ENCODE peak calls at places on chromosomes 3 and 15, in four cellular contexts. H is HCT116; T is activated naive CD8-positive, alpha-beta T cell treated with anti-CD3 and anti-CD28 coated beads, Interleukin-2, amount 50 U/mL, for 24 hours; Y is upper lobe of right lung. W is an unnamed sample.
A peak's percentile ranks its signal among the peaks of the same experiment; 100 is the strongest.

GRCh38 chr3:127113571-127113891 is 79.4 kb upstream of the PRR23E start:
- ATAC-seq in H (no peak), T (no peak), Y (no peak), W (no peak)

GRCh38 chr3:128984596-128984995 is 9.3 kb downstream of the CFAP92 start:
- ATAC-seq in H (no peak), T (no peak), Y (no peak), W (no peak)

GRCh38 chr3:3296858-3297430 is 117.5 kb upstream of the CRBN start:
- ATAC-seq in Y (no peak), H (no peak), T (no peak), W (no peak)

GRCh38 chr15:37934340-37934739 is at the start of gene TMCO5A:
- ATAC-seq in T (no peak), Y (no peak), H (no peak), W (no peak)

GRCh38 chr15:92667291-92667904 is 11.8 kb upstream of the FAM174B start:
- ATAC-seq in Y (peak; percentile 50), H (no peak), T (no peak), W (peak; percentile 19)

GRCh38 chr3:109887293-109887692 is 549.9 kb upstream of the DPPA4 start:
- ATAC-seq in H (no peak), T (no peak), Y (no peak), W (no peak)

GRCh38 chr3:102018544-102018943 is 169.2 kb downstream of the NFKBIZ start:
- ATAC-seq in H (no peak), T (no peak), Y (no peak), W (no peak)

GRCh38 chr3:64161481-64161952 is 63.7 kb downstream of the PRICKLE2 start:
- ATAC-seq in T (no peak), H (no peak), Y (no peak), W (no peak)

GRCh38 chr3:55624238-55624637 is 137.1 kb upstream of the WNT5A start:
- ATAC-seq in H (no peak), Y (peak; percentile 93), T (no peak), W (no peak)

GRCh38 chr3:119294402-119294888 is 262 bp downstream of the ARHGAP31 start:
- ATAC-seq in T (peak; percentile 58), H (peak; percentile 76), Y (peak; percentile 79), W (peak; percentile 82)

GRCh38 chr3:119894195-119894594 is 112.3 kb downstream of the NR1I2 start:
- ATAC-seq in H (no peak), Y (peak; percentile 39), T (no peak), W (no peak)

GRCh38 chr3:128322030-128323022 is 144.4 kb downstream of the DNAJB8 start:
- ATAC-seq in T (no peak), H (peak; percentile 88), Y (peak; percentile 66), W (no peak)

GRCh38 chr15:40271915-40272712 is 10.8 kb downstream of the ANKRD63 start:
- ATAC-seq in T (no peak), Y (no peak), H (no peak), W (no peak)

GRCh38 chr15:65827065-65827464 is 35.0 kb upstream of the DENND4A start:
- ATAC-seq in H (no peak), Y (peak; percentile 53), T (no peak), W (no peak)

GRCh38 chr3:117105650-117106049 is 396.1 kb downstream of the TUSC7 start:
- ATAC-seq in H (no peak), T (no peak), Y (no peak), W (no peak)

GRCh38 chr15:63321462-63321861 is 44.1 kb downstream of the APH1B start:
- ATAC-seq in T (no peak), H (no peak), Y (peak; percentile 38), W (no peak)

GRCh38 chr3:155995525-155996370 is 124.6 kb upstream of the KCNAB1 start:
- ATAC-seq in Y (peak; percentile 52), T (no peak), H (peak; percentile 97), W (no peak)

GRCh38 chr3:170713648-170714047 is 127.8 kb upstream of the SLC7A14 start:
- ATAC-seq in T (no peak), H (no peak), Y (no peak), W (no peak)

GRCh38 chr15:27527490-27528067 is 556.6 kb downstream of the GABRG3 start:
- ATAC-seq in Y (no peak), T (no peak), H (no peak), W (no peak)

GRCh38 chr3:188941103-188941502 is 230.7 kb upstream of the TPRG1 start:
- ATAC-seq in H (no peak), Y (peak; percentile 85), T (no peak), W (no peak)

GRCh38 chr3:100756441-100756840 is 47.1 kb downstream of the TFG start:
- ATAC-seq in Y (no peak), H (no peak), T (no peak), W (no peak)

GRCh38 chr3:63228677-63229076 is 49.4 kb upstream of the SYNPR start:
- ATAC-seq in H (peak; percentile 53), Y (peak; percentile 68), T (no peak), W (no peak)

GRCh38 chr3:150062492-150062891 is 91.8 kb upstream of the PFN2 start:
- ATAC-seq in T (no peak), Y (no peak), H (no peak), W (peak; percentile 74)

GRCh38 chr3:171684226-171684625 is 126.1 kb downstream of the PLD1 start:
- ATAC-seq in T (no peak), H (no peak), Y (no peak), W (no peak)

GRCh38 chr3:115165701-115166100 is 18.6 kb upstream of the ZBTB20 start:
- ATAC-seq in H (no peak), Y (no peak), T (peak; percentile 57), W (no peak)

GRCh38 chr15:32966512-32966911 is 228.0 kb downstream of the FMN1 start:
- ATAC-seq in H (no peak), T (no peak), Y (no peak), W (no peak)

GRCh38 chr3:33385423-33385822 is 54.8 kb downstream of the UBP1 start:
- ATAC-seq in Y (no peak), H (no peak), T (peak; percentile 87), W (no peak)

GRCh38 chr15:90248760-90249122 is 615 bp upstream of the TTLL13 start:
- ATAC-seq in Y (no peak), H (peak; percentile 8), T (no peak), W (peak; percentile 21)

GRCh38 chr3:17585561-17586325 is 156.7 kb downstream of the TBC1D5 start:
- ATAC-seq in T (no peak), Y (no peak), H (no peak), W (no peak)

GRCh38 chr3:120468635-120469295 is 18.0 kb upstream of the FSTL1 start:
- ATAC-seq in H (peak; percentile 49), Y (no peak), T (no peak), W (no peak)

GRCh38 chr15:100284191-100284590 is 57.6 kb downstream of the ADAMTS17 start:
- ATAC-seq in H (no peak), Y (no peak), T (no peak), W (peak; percentile 32)

GRCh38 chr15:54941417-54941816 is 255.3 kb downstream of the RSL24D1 start:
- ATAC-seq in Y (no peak), H (no peak), T (no peak), W (no peak)

GRCh38 chr3:32198714-32199113 is 39.8 kb upstream of the CMTM8 start:
- ATAC-seq in H (no peak), Y (no peak), T (no peak), W (no peak)

W was measured in gastroesophageal sphincter.